ENCODE peak calls at places on chromosome 1, in five cellular contexts. One of them, this sample, is unnamed.

GRCh38 chr1:231839999-231840398 is 213.4 kb downstream of the DISC1 start:
- DNase-seq in NCI-H345: no peak
- DNase-seq in activated CD8-positive, alpha-beta memory T cell treated with anti-CD3 and anti-CD28 coated beads, Interleukin-2, amount 50 U/mL, for 48 hours: no peak
- DNase-seq in activated CD4-positive, alpha-beta T cell treated with anti-CD3 and anti-CD28 coated beads for 24 hours: no peak
- DNase-seq in B cell: no peak
- DNase-seq in this sample: no peak

GRCh38 chr1:98669355-98670296 is 8.1 kb downstream of the SNX7 start:
- DNase-seq in B cell: no peak
- DNase-seq in activated CD8-positive, alpha-beta memory T cell treated with anti-CD3 and anti-CD28 coated beads, Interleukin-2, amount 50 U/mL, for 48 hours: no peak
- DNase-seq in activated CD4-positive, alpha-beta T cell treated with anti-CD3 and anti-CD28 coated beads for 24 hours: no peak
- DNase-seq in NCI-H345: no peak
- DNase-seq in this sample: no peak

GRCh38 chr1:57908471-57908870 is 484.6 kb upstream of the DAB1 start:
- DNase-seq in activated CD4-positive, alpha-beta T cell treated with anti-CD3 and anti-CD28 coated beads for 24 hours: no peak
- DNase-seq in activated CD8-positive, alpha-beta memory T cell treated with anti-CD3 and anti-CD28 coated beads, Interleukin-2, amount 50 U/mL, for 48 hours: no peak
- DNase-seq in NCI-H345: no peak
- DNase-seq in B cell: no peak
- DNase-seq in this sample: no peak

GRCh38 chr1:224615861-224616760 is at the start of gene CNIH3:
- DNase-seq in activated CD8-positive, alpha-beta memory T cell treated with anti-CD3 and anti-CD28 coated beads, Interleukin-2, amount 50 U/mL, for 48 hours: peak
- DNase-seq in activated CD4-positive, alpha-beta T cell treated with anti-CD3 and anti-CD28 coated beads for 24 hours: no peak
- DNase-seq in NCI-H345: peak
- DNase-seq in B cell: no peak
- DNase-seq in this sample: peak

GRCh38 chr1:232968396-232968795 is 18.0 kb downstream of the NTPCR start:
- DNase-seq in activated CD4-positive, alpha-beta T cell treated with anti-CD3 and anti-CD28 coated beads for 24 hours: no peak
- DNase-seq in B cell: no peak
- DNase-seq in NCI-H345: no peak
- DNase-seq in activated CD8-positive, alpha-beta memory T cell treated with anti-CD3 and anti-CD28 coated beads, Interleukin-2, amount 50 U/mL, for 48 hours: no peak
- DNase-seq in this sample: no peak

GRCh38 chr1:238139713-238140112 is 249.0 kb upstream of the ZP4 start:
- DNase-seq in NCI-H345: no peak
- DNase-seq in activated CD4-positive, alpha-beta T cell treated with anti-CD3 and anti-CD28 coated beads for 24 hours: no peak
- DNase-seq in activated CD8-positive, alpha-beta memory T cell treated with anti-CD3 and anti-CD28 coated beads, Interleukin-2, amount 50 U/mL, for 48 hours: no peak
- DNase-seq in B cell: no peak
- DNase-seq in this sample: no peak

GRCh38 chr1:175192630-175193338 is at the start of gene KIAA0040:
- DNase-seq in NCI-H345: peak
- DNase-seq in activated CD4-positive, alpha-beta T cell treated with anti-CD3 and anti-CD28 coated beads for 24 hours: peak
- DNase-seq in activated CD8-positive, alpha-beta memory T cell treated with anti-CD3 and anti-CD28 coated beads, Interleukin-2, amount 50 U/mL, for 48 hours: peak
- DNase-seq in B cell: peak
- DNase-seq in this sample: peak

GRCh38 chr1:207221934-207222351 is 99.5 kb upstream of the CD55 start:
- DNase-seq in activated CD4-positive, alpha-beta T cell treated with anti-CD3 and anti-CD28 coated beads for 24 hours: no peak
- DNase-seq in NCI-H345: no peak
- DNase-seq in activated CD8-positive, alpha-beta memory T cell treated with anti-CD3 and anti-CD28 coated beads, Interleukin-2, amount 50 U/mL, for 48 hours: no peak
- DNase-seq in B cell: no peak
- DNase-seq in this sample: no peak

GRCh38 chr1:37807220-37807554 is 403 bp upstream of the C1orf122 start:
- DNase-seq in NCI-H345: no peak
- DNase-seq in activated CD8-positive, alpha-beta memory T cell treated with anti-CD3 and anti-CD28 coated beads, Interleukin-2, amount 50 U/mL, for 48 hours: no peak
- DNase-seq in activated CD4-positive, alpha-beta T cell treated with anti-CD3 and anti-CD28 coated beads for 24 hours: no peak
- DNase-seq in B cell: no peak
- DNase-seq in this sample: no peak

GRCh38 chr1:17723684-17724083 is 31.4 kb upstream of the ACTL8 start:
- DNase-seq in NCI-H345: no peak
- DNase-seq in activated CD4-positive, alpha-beta T cell treated with anti-CD3 and anti-CD28 coated beads for 24 hours: no peak
- DNase-seq in B cell: no peak
- DNase-seq in activated CD8-positive, alpha-beta memory T cell treated with anti-CD3 and anti-CD28 coated beads, Interleukin-2, amount 50 U/mL, for 48 hours: no peak
- DNase-seq in this sample: no peak

GRCh38 chr1:36351222-36351977 is 28.0 kb upstream of the EVA1B start:
- DNase-seq in activated CD4-positive, alpha-beta T cell treated with anti-CD3 and anti-CD28 coated beads for 24 hours: no peak
- DNase-seq in activated CD8-positive, alpha-beta memory T cell treated with anti-CD3 and anti-CD28 coated beads, Interleukin-2, amount 50 U/mL, for 48 hours: no peak
- DNase-seq in B cell: no peak
- DNase-seq in NCI-H345: no peak
- DNase-seq in this sample: no peak

GRCh38 chr1:11784993-11785769 is 20.6 kb downstream of the MTHFR start:
- DNase-seq in NCI-H345: peak
- DNase-seq in activated CD8-positive, alpha-beta memory T cell treated with anti-CD3 and anti-CD28 coated beads, Interleukin-2, amount 50 U/mL, for 48 hours: peak
- DNase-seq in activated CD4-positive, alpha-beta T cell treated with anti-CD3 and anti-CD28 coated beads for 24 hours: no peak
- DNase-seq in B cell: peak
- DNase-seq in this sample: peak

GRCh38 chr1:179369751-179370341 is 4.1 kb downstream of the AXDND1 start:
- DNase-seq in activated CD4-positive, alpha-beta T cell treated with anti-CD3 and anti-CD28 coated beads for 24 hours: no peak
- DNase-seq in B cell: peak
- DNase-seq in activated CD8-positive, alpha-beta memory T cell treated with anti-CD3 and anti-CD28 coated beads, Interleukin-2, amount 50 U/mL, for 48 hours: no peak
- DNase-seq in NCI-H345: peak
- DNase-seq in this sample: peak

GRCh38 chr1:92882817-92883216 is 51.0 kb downstream of the RPL5 start:
- DNase-seq in activated CD8-positive, alpha-beta memory T cell treated with anti-CD3 and anti-CD28 coated beads, Interleukin-2, amount 50 U/mL, for 48 hours: no peak
- DNase-seq in NCI-H345: no peak
- DNase-seq in activated CD4-positive, alpha-beta T cell treated with anti-CD3 and anti-CD28 coated beads for 24 hours: peak
- DNase-seq in B cell: peak
- DNase-seq in this sample: no peak

GRCh38 chr1:4796999-4797375 is 142.6 kb downstream of the AJAP1 start:
- DNase-seq in activated CD4-positive, alpha-beta T cell treated with anti-CD3 and anti-CD28 coated beads for 24 hours: no peak
- DNase-seq in activated CD8-positive, alpha-beta memory T cell treated with anti-CD3 and anti-CD28 coated beads, Interleukin-2, amount 50 U/mL, for 48 hours: no peak
- DNase-seq in NCI-H345: no peak
- DNase-seq in B cell: no peak
- DNase-seq in this sample: no peak

GRCh38 chr1:34436836-34437235 is 260.1 kb downstream of the C1orf94 start:
- DNase-seq in NCI-H345: no peak
- DNase-seq in B cell: no peak
- DNase-seq in activated CD4-positive, alpha-beta T cell treated with anti-CD3 and anti-CD28 coated beads for 24 hours: no peak
- DNase-seq in activated CD8-positive, alpha-beta memory T cell treated with anti-CD3 and anti-CD28 coated beads, Interleukin-2, amount 50 U/mL, for 48 hours: no peak
- DNase-seq in this sample: no peak

GRCh38 chr1:80633947-80634710 is 1166.6 kb upstream of the ADGRL2 start:
- DNase-seq in activated CD4-positive, alpha-beta T cell treated with anti-CD3 and anti-CD28 coated beads for 24 hours: no peak
- DNase-seq in activated CD8-positive, alpha-beta memory T cell treated with anti-CD3 and anti-CD28 coated beads, Interleukin-2, amount 50 U/mL, for 48 hours: no peak
- DNase-seq in NCI-H345: no peak
- DNase-seq in B cell: no peak
- DNase-seq in this sample: no peak

GRCh38 chr1:119372493-119373086 is 4.0 kb downstream of the HAO2 start:
- DNase-seq in NCI-H345: no peak
- DNase-seq in activated CD4-positive, alpha-beta T cell treated with anti-CD3 and anti-CD28 coated beads for 24 hours: no peak
- DNase-seq in activated CD8-positive, alpha-beta memory T cell treated with anti-CD3 and anti-CD28 coated beads, Interleukin-2, amount 50 U/mL, for 48 hours: no peak
- DNase-seq in B cell: no peak
- DNase-seq in this sample: no peak

GRCh38 chr1:230621290-230622022 is 20.8 kb upstream of the COG2 start:
- DNase-seq in activated CD4-positive, alpha-beta T cell treated with anti-CD3 and anti-CD28 coated beads for 24 hours: no peak
- DNase-seq in NCI-H345: no peak
- DNase-seq in B cell: no peak
- DNase-seq in activated CD8-positive, alpha-beta memory T cell treated with anti-CD3 and anti-CD28 coated beads, Interleukin-2, amount 50 U/mL, for 48 hours: no peak
- DNase-seq in this sample: no peak

GRCh38 chr1:204664251-204664650 is 21.3 kb downstream of the LRRN2 start:
- DNase-seq in activated CD4-positive, alpha-beta T cell treated with anti-CD3 and anti-CD28 coated beads for 24 hours: no peak
- DNase-seq in activated CD8-positive, alpha-beta memory T cell treated with anti-CD3 and anti-CD28 coated beads, Interleukin-2, amount 50 U/mL, for 48 hours: no peak
- DNase-seq in B cell: no peak
- DNase-seq in NCI-H345: no peak
- DNase-seq in this sample: no peak

GRCh38 chr1:151542710-151543129 is 2.6 kb downstream of the TUFT1 start:
- DNase-seq in B cell: no peak
- DNase-seq in activated CD8-positive, alpha-beta memory T cell treated with anti-CD3 and anti-CD28 coated beads, Interleukin-2, amount 50 U/mL, for 48 hours: no peak
- DNase-seq in activated CD4-positive, alpha-beta T cell treated with anti-CD3 and anti-CD28 coated beads for 24 hours: no peak
- DNase-seq in NCI-H345: peak
- DNase-seq in this sample: peak

GRCh38 chr1:31263408-31263807 is 23.7 kb upstream of the NKAIN1 start:
- DNase-seq in activated CD4-positive, alpha-beta T cell treated with anti-CD3 and anti-CD28 coated beads for 24 hours: no peak
- DNase-seq in B cell: no peak
- DNase-seq in NCI-H345: no peak
- DNase-seq in activated CD8-positive, alpha-beta memory T cell treated with anti-CD3 and anti-CD28 coated beads, Interleukin-2, amount 50 U/mL, for 48 hours: no peak
- DNase-seq in this sample: no peak

GRCh38 chr1:93665015-93665414 is 16.6 kb downstream of the BCAR3 start:
- DNase-seq in activated CD4-positive, alpha-beta T cell treated with anti-CD3 and anti-CD28 coated beads for 24 hours: no peak
- DNase-seq in activated CD8-positive, alpha-beta memory T cell treated with anti-CD3 and anti-CD28 coated beads, Interleukin-2, amount 50 U/mL, for 48 hours: no peak
- DNase-seq in NCI-H345: no peak
- DNase-seq in B cell: no peak
- DNase-seq in this sample: no peak

GRCh38 chr1:36966242-36966641 is 68.1 kb downstream of the GRIK3 start:
- DNase-seq in NCI-H345: no peak
- DNase-seq in B cell: no peak
- DNase-seq in activated CD4-positive, alpha-beta T cell treated with anti-CD3 and anti-CD28 coated beads for 24 hours: no peak
- DNase-seq in activated CD8-positive, alpha-beta memory T cell treated with anti-CD3 and anti-CD28 coated beads, Interleukin-2, amount 50 U/mL, for 48 hours: peak
- DNase-seq in this sample: no peak

GRCh38 chr1:33288976-33289857 is 31.7 kb downstream of the A3GALT2 start:
- DNase-seq in NCI-H345: no peak
- DNase-seq in activated CD8-positive, alpha-beta memory T cell treated with anti-CD3 and anti-CD28 coated beads, Interleukin-2, amount 50 U/mL, for 48 hours: no peak
- DNase-seq in activated CD4-positive, alpha-beta T cell treated with anti-CD3 and anti-CD28 coated beads for 24 hours: no peak
- DNase-seq in B cell: no peak
- DNase-seq in this sample: no peak

GRCh38 chr1:156366378-156366777 is 2.6 kb upstream of the RHBG start:
- DNase-seq in B cell: no peak
- DNase-seq in activated CD4-positive, alpha-beta T cell treated with anti-CD3 and anti-CD28 coated beads for 24 hours: no peak
- DNase-seq in activated CD8-positive, alpha-beta memory T cell treated with anti-CD3 and anti-CD28 coated beads, Interleukin-2, amount 50 U/mL, for 48 hours: no peak
- DNase-seq in NCI-H345: no peak
- DNase-seq in this sample: no peak

GRCh38 chr1:43549921-43550597 is 19.4 kb downstream of the PTPRF start:
- DNase-seq in B cell: no peak
- DNase-seq in activated CD4-positive, alpha-beta T cell treated with anti-CD3 and anti-CD28 coated beads for 24 hours: no peak
- DNase-seq in NCI-H345: peak
- DNase-seq in activated CD8-positive, alpha-beta memory T cell treated with anti-CD3 and anti-CD28 coated beads, Interleukin-2, amount 50 U/mL, for 48 hours: peak
- DNase-seq in this sample: no peak

GRCh38 chr1:27658951-27659496 is 13.0 kb downstream of the IFI6 start:
- DNase-seq in activated CD4-positive, alpha-beta T cell treated with anti-CD3 and anti-CD28 coated beads for 24 hours: no peak
- DNase-seq in activated CD8-positive, alpha-beta memory T cell treated with anti-CD3 and anti-CD28 coated beads, Interleukin-2, amount 50 U/mL, for 48 hours: peak
- DNase-seq in B cell: peak
- DNase-seq in NCI-H345: no peak
- DNase-seq in this sample: no peak